ENCODE peak calls at places on chromosome 3, in six cellular contexts. L, J, Y, H, X and Z are unnamed samples.

GRCh38 chr3:130473416-130473815 is 43.6 kb upstream of the COL6A6 start:
- DNase-seq in J (no peak), X (no peak), Y (no peak), H (no peak), L (no peak), Z (no peak)

GRCh38 chr3:8990266-8991215 is 27.3 kb upstream of the RAD18 start:
- DNase-seq in X (no peak), L (no peak), J (no peak), Y (no peak), H (no peak), Z (no peak)

GRCh38 chr3:111069974-111070751 is 1.5 kb upstream of the NECTIN3 start:
- DNase-seq in L (no peak), Y (peak), X (no peak), J (no peak), H (no peak), Z (peak)

GRCh38 chr3:29195055-29195454 is 85.8 kb upstream of the RBMS3 start:
- DNase-seq in H (no peak), J (no peak), Y (no peak), L (no peak), X (no peak), Z (no peak)

GRCh38 chr3:146019508-146019907 is 141.5 kb downstream of the PLOD2 start:
- DNase-seq in L (no peak), H (no peak), J (no peak), X (no peak), Y (no peak), Z (no peak)

GRCh38 chr3:187288176-187288893 is 3.2 kb downstream of the MASP1 start:
- DNase-seq in H (no peak), X (no peak), J (no peak), L (no peak), Y (no peak), Z (no peak)

GRCh38 chr3:183193762-183194701 is 31.5 kb upstream of the LAMP3 start:
- DNase-seq in Y (no peak), L (no peak), J (no peak), H (no peak), X (peak), Z (no peak)

GRCh38 chr3:8622873-8623725 is 21.5 kb downstream of the SSUH2 start:
- DNase-seq in X (peak), H (peak), J (no peak), L (peak), Y (peak), Z (peak)

GRCh38 chr3:56205406-56205805 is 262.9 kb downstream of the ERC2 start:
- DNase-seq in H (no peak), X (no peak), Y (no peak), L (no peak), J (no peak), Z (no peak)

GRCh38 chr3:109874900-109875735 is 537.8 kb upstream of the DPPA4 start:
- DNase-seq in Y (no peak), X (no peak), H (no peak), J (no peak), L (no peak), Z (no peak)

GRCh38 chr3:41681479-41681878 is 280.4 kb downstream of the ULK4 start:
- DNase-seq in Y (peak), L (no peak), J (peak), H (no peak), X (no peak), Z (peak)

GRCh38 chr3:100008081-100008698 is 106.1 kb downstream of the FILIP1L start:
- DNase-seq in H (no peak), J (no peak), X (no peak), L (no peak), Y (no peak), Z (no peak)

GRCh38 chr3:149771652-149772271 is 19.5 kb upstream of the COMMD2 start:
- DNase-seq in H (peak), J (no peak), X (peak), L (peak), Y (peak), Z (peak)

GRCh38 chr3:154100556-154100955 is 20.6 kb upstream of the ARHGEF26 start:
- DNase-seq in L (no peak), H (no peak), X (no peak), J (no peak), Y (no peak), Z (no peak)

GRCh38 chr3:42655331-42655888 is 1.9 kb downstream of the ZBTB47 start:
- DNase-seq in J (no peak), X (peak), H (no peak), Y (peak), L (peak), Z (peak)

GRCh38 chr3:130465486-130465885 is 51.5 kb upstream of the COL6A6 start:
- DNase-seq in Y (no peak), H (no peak), L (no peak), X (no peak), J (no peak), Z (no peak)

GRCh38 chr3:71069797-71070196 is 513.7 kb downstream of the FOXP1 start:
- DNase-seq in L (peak), H (peak), J (no peak), X (peak), Y (peak), Z (peak)